ENCODE peak calls at places on chromosome 2, in four cellular contexts. I is dorsolateral prefrontal cortex, Q is GM13977, K is tibial artery. F is an unnamed sample.

GRCh38 chr2:96427917-96428316 is 77.2 kb downstream of the NEURL3 start:
- DNase-seq in K (no peak), Q (no peak), I (no peak), F (no peak)

GRCh38 chr2:135259116-135259515 is 207.0 kb downstream of the RAB3GAP1 start:
- DNase-seq in I (no peak), K (no peak), Q (no peak), F (no peak)

GRCh38 chr2:85326946-85327756 is 638 bp downstream of the TGOLN2 start:
- DNase-seq in K (peak; percentile 73), I (peak; percentile 37), Q (peak; percentile 61), F (no peak)

GRCh38 chr2:106147665-106148064 is 46.4 kb downstream of the UXS1 start:
- DNase-seq in K (no peak), I (no peak), Q (no peak), F (no peak)

GRCh38 chr2:19358242-19359020 is at the start of gene OSR1:
- DNase-seq in Q (peak; percentile 37), I (no peak), K (peak; percentile 92), F (peak; percentile 52)

GRCh38 chr2:31235504-31235902 is 1.6 kb downstream of the EHD3 start:
- DNase-seq in K (no peak), Q (no peak), I (no peak), F (no peak)

GRCh38 chr2:38700881-38701458 is 35.1 kb downstream of the GALM start:
- DNase-seq in I (no peak), K (no peak), Q (no peak), F (no peak)

GRCh38 chr2:232458051-232458660 is 2.2 kb downstream of the ALPI start:
- DNase-seq in Q (no peak), K (peak; percentile 46), I (peak; percentile 13), F (no peak)

GRCh38 chr2:110114801-110115200 is 821 bp downstream of the MALL start:
- DNase-seq in I (no peak), K (no peak), Q (no peak), F (no peak)

GRCh38 chr2:2325538-2325937 is 5.5 kb downstream of the MYT1L start:
- DNase-seq in K (no peak), Q (no peak), I (no peak), F (no peak)

GRCh38 chr2:129885735-129886134 is 93.7 kb upstream of the RAB6C start:
- DNase-seq in Q (peak; percentile 43), K (no peak), I (no peak), F (no peak)

GRCh38 chr2:112433932-112434730 is 686 bp upstream of the RGPD8 start:
- DNase-seq in Q (no peak), K (peak; percentile 62), I (no peak), F (no peak)

GRCh38 chr2:74142340-74142739 is 5.4 kb downstream of the BOLA3 start:
- DNase-seq in I (no peak), K (no peak), Q (no peak), F (no peak)

GRCh38 chr2:213834331-213834730 is 550.1 kb downstream of the SPAG16 start:
- DNase-seq in I (no peak), K (no peak), Q (no peak), F (no peak)

GRCh38 chr2:231167745-231168459 is 30.5 kb upstream of the ARMC9 start:
- DNase-seq in Q (no peak), I (no peak), K (no peak), F (no peak)

GRCh38 chr2:81194176-81194575 is 889.6 kb upstream of the LRRTM1 start:
- DNase-seq in I (no peak), Q (no peak), K (peak; percentile 62), F (no peak)

GRCh38 chr2:35408320-35408719 is 947.3 kb upstream of the CRIM1 start:
- DNase-seq in K (no peak), I (no peak), Q (no peak), F (no peak)

GRCh38 chr2:158969162-158969716 is 799 bp downstream of the TANC1 start:
- DNase-seq in I (no peak), K (no peak), Q (no peak), F (no peak)

GRCh38 chr2:1865716-1866234 is 121.5 kb upstream of the PXDN start:
- DNase-seq in K (no peak), I (no peak), Q (no peak), F (no peak)

GRCh38 chr2:16948073-16948472 is 282.4 kb upstream of the CYRIA start:
- DNase-seq in I (no peak), Q (no peak), K (no peak), F (no peak)

GRCh38 chr2:3094999-3095958 is 282.3 kb downstream of the EIPR1 start:
- DNase-seq in K (peak; percentile 57), I (no peak), Q (no peak), F (no peak)

GRCh38 chr2:230956827-230957755 is 32.0 kb upstream of the GPR55 start:
- DNase-seq in I (no peak), K (no peak), Q (peak; percentile 80), F (no peak)

GRCh38 chr2:65351948-65352595 is 80.3 kb downstream of the SPRED2 start:
- DNase-seq in Q (no peak), K (no peak), I (no peak), F (no peak)

GRCh38 chr2:50126845-50127244 is 905.1 kb downstream of the NRXN1 start:
- DNase-seq in I (no peak), Q (no peak), K (no peak), F (no peak)

GRCh38 chr2:150938586-150938985 is 323.1 kb downstream of the RBM43 start:
- DNase-seq in K (no peak), I (no peak), Q (no peak), F (no peak)

GRCh38 chr2:10982931-10983701 is 71.4 kb downstream of the KCNF1 start:
- DNase-seq in K (peak; percentile 55), Q (no peak), I (no peak), F (no peak)

GRCh38 chr2:42829556-42830510 is 37.5 kb upstream of the HAAO start:
- DNase-seq in I (no peak), Q (no peak), K (peak; percentile 59), F (no peak)

GRCh38 chr2:230684222-230685164 is 28.1 kb upstream of the CAB39 start:
- DNase-seq in I (no peak), K (no peak), Q (no peak), F (no peak)

GRCh38 chr2:176936410-176936809 is 276.2 kb upstream of the HNRNPA3 start:
- DNase-seq in Q (no peak), I (no peak), K (no peak), F (no peak)

GRCh38 chr2:176934869-176935415 is 277.7 kb upstream of the HNRNPA3 start:
- DNase-seq in K (no peak), I (no peak), Q (no peak), F (no peak)

GRCh38 chr2:176935543-176936102 is 277.0 kb upstream of the HNRNPA3 start:
- DNase-seq in Q (no peak), I (no peak), K (no peak), F (no peak)

GRCh38 chr2:176934131-176934530 is 278.5 kb upstream of the HNRNPA3 start:
- DNase-seq in I (no peak), Q (no peak), K (no peak), F (no peak)

DNA sequence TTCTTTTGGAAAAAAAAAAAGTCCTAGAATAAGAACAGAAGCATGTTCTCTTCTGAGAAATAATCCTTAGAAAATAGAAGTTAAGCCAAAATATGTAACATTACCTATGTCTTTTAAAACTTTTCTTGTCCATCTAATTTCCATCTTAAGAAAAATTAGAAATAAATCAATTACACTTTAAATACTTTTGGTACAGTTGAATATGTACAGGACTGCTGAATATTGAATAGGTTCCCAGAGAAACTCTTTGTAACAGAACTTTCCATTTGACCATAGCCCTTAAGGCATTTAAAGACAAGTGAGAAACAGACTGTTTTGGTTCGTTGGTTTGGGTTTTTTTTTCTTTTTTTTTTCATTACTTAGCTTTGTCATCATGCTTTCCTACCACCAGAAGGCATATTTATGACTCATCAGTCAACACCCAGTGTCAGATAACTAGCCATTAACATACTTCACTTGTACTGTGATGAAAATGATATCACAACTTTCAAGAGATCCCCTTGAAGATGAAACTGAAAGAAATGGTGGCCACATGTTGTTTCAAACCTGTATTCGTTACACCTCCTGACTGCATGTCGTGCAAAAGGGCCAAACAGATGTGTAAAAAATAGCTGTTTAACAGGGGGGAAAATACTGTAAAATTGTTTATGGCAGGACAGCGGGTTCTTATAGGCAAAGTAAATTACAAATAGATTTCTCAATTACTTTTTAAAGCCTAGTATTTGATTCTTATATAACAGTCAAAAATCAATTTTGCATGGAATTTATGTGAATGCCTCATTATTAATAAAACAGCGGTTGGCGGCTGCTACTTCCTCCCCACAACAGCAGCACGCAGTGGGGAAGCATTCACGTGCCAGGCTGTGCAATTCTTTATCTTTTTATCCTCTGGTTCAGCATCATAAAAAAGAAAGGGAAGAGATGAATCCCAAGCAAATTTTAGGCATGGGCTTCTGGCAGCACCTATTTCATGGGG is 280.7 kb upstream of the HNRNPA3 start:
- DNase-seq in K (no peak), Q (peak; percentile 77), I (no peak), F (no peak)
- TF ChIP-seq CTCF in K (no peak), Q (no peak), I (no peak), F (no peak)

GRCh38 chr2:67650292-67651133 is 253.4 kb downstream of the ETAA1 start:
- DNase-seq in K (peak; percentile 91), Q (peak; percentile 13), I (peak; percentile 50), F (peak; percentile 63)
- TF ChIP-seq CTCF in K (peak; percentile 69), Q (peak; percentile 58), I (peak; percentile 49), F (peak; percentile 85)

DNA sequence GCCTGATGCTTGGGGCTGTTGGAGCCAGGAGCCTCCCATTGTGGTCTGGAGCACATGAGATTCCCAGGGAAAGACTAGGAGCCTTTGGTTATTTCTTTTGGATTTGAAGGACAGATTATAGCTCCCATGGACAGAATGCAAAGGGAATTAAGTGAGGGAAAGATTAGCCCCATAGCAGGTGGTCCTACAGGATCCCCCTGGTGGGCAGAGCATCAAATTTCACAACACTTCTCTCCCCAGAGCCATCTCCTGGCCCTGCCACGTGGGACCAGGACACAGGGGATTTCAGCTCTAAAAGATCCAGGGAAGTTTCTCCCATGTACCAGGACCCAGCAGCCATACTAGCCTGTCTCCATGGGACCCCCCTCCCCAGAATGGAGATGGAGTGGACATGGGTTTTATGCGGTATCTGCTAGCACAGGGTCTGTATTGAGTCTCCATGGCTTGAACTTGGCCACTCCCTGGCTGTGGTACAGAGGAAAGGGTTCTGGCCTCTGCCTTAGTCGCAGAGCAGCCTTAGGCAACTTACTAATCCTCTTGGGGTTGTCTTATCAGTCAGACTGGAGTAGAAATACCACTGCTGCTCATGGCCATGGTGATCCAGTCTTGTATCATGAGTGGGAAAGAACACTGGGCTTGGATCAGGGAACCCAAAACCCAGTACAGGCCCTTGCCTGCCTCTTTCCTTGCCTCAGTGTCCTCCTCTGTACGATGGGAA is 6.8 kb upstream of the PLB1 start:
- DNase-seq in K (no peak), I (no peak), Q (no peak), F (no peak)
- TF ChIP-seq CTCF in K (no peak), I (no peak), Q (no peak), F (no peak)

GRCh38 chr2:201182650-201183372 is at the start of gene CASP10:
- DNase-seq in K (no peak), Q (peak; percentile 55), I (no peak), F (no peak)
- TF ChIP-seq CTCF in K (peak; percentile 11), Q (peak; percentile 65), I (no peak), F (peak; percentile 35)

F was measured in progenitor cell of endocrine pancreas.